ENCODE peak calls at places on chromosomes 7 and 10, in ten cellular contexts. O, P, M, X, B, R, A, U, N and Q are unnamed samples. For H3K9me3, the result is how much of the 10 kb centered on the place peaks cover.

GRCh38 chr10:91418417-91418816 is 8.3 kb downstream of the HECTD2 start:
- DNase-seq in X (no peak), N (no peak), U (no peak), B (no peak), R (no peak), P (no peak), M (no peak), O (no peak), A (no peak), Q (no peak)

GRCh38 chr7:156220078-156220605 is 407.9 kb upstream of the SHH start:
- DNase-seq in X (no peak), M (no peak), A (no peak), P (no peak), U (no peak), B (no peak), O (no peak), N (no peak), R (no peak), Q (no peak)

GRCh38 chr10:126561499-126562208 is 108.8 kb downstream of the C10orf90 start:
- DNase-seq in U (peak), P (no peak), N (no peak), O (no peak), A (no peak), R (no peak), M (no peak), X (no peak), B (no peak), Q (no peak)

GRCh38 chr7:17211307-17211836 is 87.1 kb upstream of the AHR start:
- DNase-seq in M (no peak), N (no peak), U (no peak), R (no peak), P (no peak), B (no peak), X (no peak), O (no peak), A (no peak), Q (no peak)

GRCh38 chr10:127196227-127196954 is at the start of gene INSYN2A:
- DNase-seq in O (no peak), X (peak), A (no peak), N (no peak), R (peak), U (peak), M (no peak), P (no peak), B (peak), Q (no peak)

GRCh38 chr10:126536656-126537055 is 133.8 kb downstream of the C10orf90 start:
- DNase-seq in N (no peak), M (no peak), U (no peak), P (no peak), X (no peak), A (peak), B (peak), R (no peak), O (no peak), Q (no peak)

GRCh38 chr10:1153805-1154351 is 97.7 kb downstream of the WDR37 start:
- DNase-seq in P (no peak), X (no peak), N (no peak), M (no peak), B (no peak), O (no peak), U (no peak), A (peak), R (no peak), Q (no peak)

GRCh38 chr10:61899045-61899444 is 2.5 kb upstream of the ARID5B start:
- DNase-seq in X (no peak), N (no peak), U (peak), R (no peak), B (no peak), A (no peak), P (peak), M (no peak), O (peak), Q (no peak)

GRCh38 chr7:4738711-4739527 is 36.5 kb upstream of the AP5Z1 start:
- DNase-seq in N (no peak), M (no peak), U (peak), X (peak), A (peak), P (peak), R (peak), O (no peak), B (peak), Q (no peak)

GRCh38 chr10:31929260-31929985 is 792 bp upstream of the ARHGAP12 start:
- DNase-seq in M (peak), A (peak), B (peak), P (peak), X (peak), N (no peak), O (peak), R (peak), U (no peak), Q (peak)

GRCh38 chr10:98253499-98253898 is 14.5 kb downstream of the LOXL4 start:
- DNase-seq in X (no peak), N (no peak), A (no peak), P (no peak), O (no peak), M (no peak), R (no peak), B (no peak), U (no peak), Q (no peak)

GRCh38 chr10:1854271-1854670 is 116.9 kb upstream of the ADARB2 start:
- DNase-seq in O (no peak), N (no peak), R (no peak), A (no peak), U (no peak), P (no peak), B (no peak), X (no peak), M (no peak), Q (no peak)

GRCh38 chr10:67779455-67780205 is 58.4 kb downstream of the DNAJC12 start:
- DNase-seq in X (no peak), A (peak), O (peak), M (peak), P (peak), B (peak), R (peak), U (peak), N (peak), Q (peak)

GRCh38 chr10:21065621-21066248 is 168.6 kb upstream of the NEBL start:
- DNase-seq in O (no peak), P (no peak), B (no peak), N (no peak), A (no peak), U (no peak), X (no peak), M (no peak), R (no peak), Q (no peak)

GRCh38 chr10:2980116-2980515 is 87.2 kb upstream of the PFKP start:
- DNase-seq in B (no peak), N (no peak), M (no peak), X (no peak), A (no peak), U (peak), R (no peak), O (no peak), P (no peak), Q (no peak)

GRCh38 chr7:77930496-77930895 is 131.9 kb downstream of the PHTF2 start:
- DNase-seq in R (no peak), B (no peak), U (no peak), N (no peak), X (no peak), A (no peak), M (no peak), P (no peak), O (no peak), Q (no peak)

GRCh38 chr7:111531993-111532392 is 30.3 kb downstream of the IMMP2L start:
- DNase-seq in O (no peak), A (no peak), U (no peak), B (no peak), M (no peak), P (no peak), R (no peak), X (no peak), N (no peak), Q (no peak)

GRCh38 chr7:96998333-96998732 is 7.0 kb upstream of the DLX6 start:
- DNase-seq in O (no peak), X (no peak), U (no peak), R (no peak), N (no peak), B (no peak), A (no peak), P (no peak), M (no peak), Q (no peak)

GRCh38 chr7:26699761-26700160 is 164.6 kb downstream of the SKAP2 start:
- DNase-seq in N (no peak), U (no peak), P (no peak), X (no peak), R (no peak), A (no peak), O (no peak), B (no peak), M (no peak), Q (no peak)

GRCh38 chr7:38186593-38187314 is 8.7 kb downstream of the STARD3NL start:
- DNase-seq in O (no peak), P (no peak), U (peak), X (no peak), N (no peak), M (no peak), A (no peak), R (no peak), B (no peak), Q (no peak)

GRCh38 chr7:16817536-16817935 is 12.7 kb upstream of the AGR2 start:
- DNase-seq in O (no peak), X (no peak), N (no peak), U (peak), R (no peak), A (no peak), P (no peak), B (no peak), M (no peak), Q (no peak)

GRCh38 chr7:55494951-55495350 is 77.4 kb downstream of the VOPP1 start:
- DNase-seq in N (no peak), A (no peak), P (no peak), R (no peak), B (no peak), U (no peak), M (no peak), O (no peak), X (no peak), Q (no peak)

GRCh38 chr10:29730969-29731368 is 96.2 kb upstream of the SVIL start:
- DNase-seq in N (no peak), A (no peak), B (no peak), X (no peak), U (no peak), M (no peak), O (no peak), R (no peak), P (no peak), Q (no peak)

GRCh38 chr10:78906734-78907385 is 161.9 kb upstream of the ZMIZ1 start:
- DNase-seq in N (no peak), R (no peak), P (no peak), X (no peak), O (no peak), B (no peak), M (no peak), A (peak), U (no peak), Q (no peak)

GRCh38 chr7:158125721-158126120 is 461.9 kb downstream of the PTPRN2 start:
- DNase-seq in A (no peak), P (no peak), B (no peak), R (no peak), N (no peak), O (no peak), X (no peak), M (no peak), U (no peak), Q (no peak)
- H3K9me3 ChIP-seq in A (under half), P (under half), B (under half), R (under half), N (under half), O (under half), X (under half), M (under half), U (under half), Q (under half)

GRCh38 chr7:10117815-10118214 is 855.9 kb upstream of the PHF14 start:
- DNase-seq in O (no peak), P (no peak), N (no peak), X (no peak), R (no peak), U (no peak), A (no peak), B (no peak), M (no peak), Q (no peak)
- H3K9me3 ChIP-seq in O (under half), P (under half), N (under half), X (under half), R (under half), U (under half), A (under half), B (under half), M (under half), Q (under half)

GRCh38 chr7:64087501-64087900 is 42.3 kb downstream of the ZNF727 start:
- DNase-seq in X (no peak), O (no peak), U (no peak), P (no peak), B (no peak), R (no peak), A (no peak), M (no peak), N (no peak), Q (no peak)
- H3K9me3 ChIP-seq in X (half or more), O (under half), U (under half), P (under half), B (under half), R (under half), A (half or more), M (half or more), N (under half), Q (under half)

GRCh38 chr7:158348446-158348845 is 239.2 kb downstream of the PTPRN2 start:
- DNase-seq in B (no peak), M (no peak), A (no peak), U (no peak), N (no peak), P (no peak), R (no peak), X (no peak), O (no peak), Q (no peak)

GRCh38 chr7:158350166-158350900 is 237.3 kb downstream of the PTPRN2 start:
- DNase-seq in B (no peak), R (no peak), O (no peak), N (no peak), P (no peak), A (no peak), X (no peak), U (no peak), M (no peak), Q (no peak)

GRCh38 chr7:158351481-158351880 is 236.1 kb downstream of the PTPRN2 start:
- DNase-seq in R (no peak), U (no peak), O (no peak), B (no peak), P (no peak), M (no peak), X (no peak), A (no peak), N (no peak), Q (no peak)

GRCh38 chr7:158353606-158354570 is 233.7 kb downstream of the PTPRN2 start:
- DNase-seq in A (no peak), R (no peak), X (no peak), P (no peak), U (no peak), N (no peak), B (no peak), O (peak), M (no peak), Q (no peak)

DNA sequence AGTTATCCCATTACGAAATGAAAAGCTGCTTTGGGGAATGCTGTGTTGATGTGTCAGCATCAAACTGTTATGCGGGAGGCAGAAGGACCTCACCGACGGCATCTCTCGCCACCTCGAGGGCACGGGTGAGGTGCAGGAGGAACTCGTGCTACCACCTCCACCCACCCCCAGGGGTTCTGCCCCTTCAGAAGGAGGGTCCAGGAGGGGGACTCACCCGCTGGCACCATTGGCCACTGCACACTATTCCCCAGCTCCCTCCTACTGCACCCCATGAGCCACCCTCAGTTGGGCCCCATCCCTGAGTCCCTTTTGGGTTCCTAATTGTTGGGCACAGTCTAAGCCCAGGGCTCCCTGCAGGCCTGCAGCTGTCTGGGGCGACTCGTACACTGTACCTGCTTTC is 236.6 kb downstream of the PTPRN2 start:
- DNase-seq in X (no peak), A (no peak), O (no peak), M (no peak), B (no peak), R (no peak), N (no peak), U (no peak), P (no peak), Q (no peak)
- H3K9me3 ChIP-seq in X (under half), A (under half), O (under half), M (under half), B (under half), R (under half), N (under half), U (under half), P (under half), Q (under half)

DNA sequence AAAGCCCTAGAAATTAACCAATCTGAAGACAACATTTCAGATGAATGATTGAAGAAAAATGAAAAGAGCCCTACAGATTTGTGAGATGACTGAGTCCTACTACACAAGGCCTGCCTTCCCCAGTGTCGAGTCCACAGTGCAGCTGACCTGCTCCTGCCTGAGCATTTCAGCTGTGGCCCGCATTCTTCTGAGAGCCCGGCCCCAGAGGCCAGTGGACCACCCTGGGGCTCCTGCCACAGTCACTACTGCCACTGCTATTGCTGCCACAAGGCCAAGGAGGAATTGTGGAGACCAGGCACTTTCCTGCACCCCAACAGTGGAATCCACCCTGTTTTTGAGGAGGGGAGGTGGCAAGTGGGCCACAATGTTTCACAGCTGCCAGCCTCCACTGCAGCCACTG is 19.6 kb upstream of the ZNF735 start:
- DNase-seq in B (no peak), U (no peak), A (no peak), X (no peak), R (no peak), N (no peak), O (no peak), M (no peak), P (no peak), Q (no peak)
- H3K9me3 ChIP-seq in B (under half), U (under half), A (half or more), X (under half), R (under half), N (under half), O (under half), M (under half), P (under half), Q (under half)

GRCh38 chr7:148486937-148487336 is 103.6 kb upstream of the C7orf33 start:
- DNase-seq in R (no peak), O (no peak), M (no peak), P (no peak), A (no peak), N (no peak), B (no peak), U (no peak), X (no peak), Q (no peak)
- H3K9me3 ChIP-seq in R (under half), O (under half), M (under half), P (under half), A (under half), N (under half), B (under half), U (under half), X (under half), Q (under half)

GRCh38 chr7:255721-256361 is 34.1 kb upstream of the FOXL3 start:
- DNase-seq in B (no peak), N (no peak), P (no peak), M (no peak), O (no peak), X (peak), A (no peak), R (no peak), U (no peak), Q (no peak)
- H3K9me3 ChIP-seq in B (under half), N (under half), P (under half), M (under half), O (under half), X (under half), A (under half), R (under half), U (under half), Q (under half)

GRCh38 chr7:19024261-19024660 is 93.2 kb downstream of the TWIST1 start:
- DNase-seq in P (no peak), R (no peak), A (no peak), U (peak), X (no peak), N (no peak), M (no peak), B (no peak), O (no peak), Q (no peak)
- H3K9me3 ChIP-seq in P (under half), R (under half), A (under half), U (under half), X (under half), N (under half), M (under half), B (under half), O (under half), Q (under half)

DNA sequence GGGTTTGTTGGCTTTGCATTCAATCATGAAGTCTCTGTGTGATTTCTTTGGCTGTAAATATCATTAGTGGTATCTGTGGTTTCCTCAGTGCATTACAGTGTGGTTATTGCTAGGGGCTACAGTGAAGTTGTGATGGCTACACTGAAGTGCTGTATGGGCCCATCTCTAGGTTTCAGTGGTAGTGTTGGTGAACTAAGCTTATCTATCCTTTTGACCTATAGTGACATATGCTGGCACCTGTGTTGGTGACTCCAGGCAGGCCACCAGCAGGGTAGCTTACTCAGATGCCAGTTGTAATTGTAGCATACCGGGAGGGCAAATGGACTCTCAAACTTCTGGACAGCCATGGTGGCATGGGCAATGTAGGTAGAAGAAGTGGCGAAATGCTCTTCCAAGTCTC is 219.0 kb downstream of the ANKRD30A start:
- DNase-seq in A (no peak), M (no peak), N (no peak), P (no peak), R (no peak), U (no peak), O (no peak), B (no peak), X (no peak), Q (no peak)
- H3K9me3 ChIP-seq in A (under half), M (under half), N (under half), P (under half), R (under half), U (under half), O (under half), B (under half), X (under half), Q (under half)